ENCODE peak calls at places on chromosome 21, in four cellular contexts. N is retinal pigment epithelial cell; M is stimulated activated CD4-positive, alpha-beta T cell treated with anti-CD3 and anti-CD28 coated beads, Interleukin-2, amount 100 ng/mL, for 24 hours; I is activated CD8-positive, alpha-beta T cell treated with anti-CD3 and anti-CD28 coated beads for 36 hours. P is an unnamed sample.

GRCh38 chr21:23394458-23394857 is 2212.8 kb downstream of the MRPL39 start:
- DNase-seq in N (no peak), M (no peak), I (no peak), P (no peak)

GRCh38 chr21:35508389-35508888 is 459.3 kb upstream of the RUNX1 start:
- DNase-seq in N (no peak), M (no peak), I (peak), P (peak)

GRCh38 chr21:36232641-36233040 is 76.0 kb downstream of the DOP1B start:
- DNase-seq in N (no peak), M (no peak), I (no peak), P (no peak)

GRCh38 chr21:40967771-40968170 is 120.8 kb upstream of the DSCAM start:
- DNase-seq in N (no peak), M (no peak), I (no peak), P (no peak)

GRCh38 chr21:34174470-34174869 is 101.1 kb downstream of the MRPS6 start:
- DNase-seq in N (no peak), M (no peak), I (no peak), P (no peak)

GRCh38 chr21:43005635-43006034 is 31.3 kb downstream of the PKNOX1 start:
- DNase-seq in N (no peak), M (no peak), I (no peak), P (no peak)

GRCh38 chr21:29738730-29739129 is 201.1 kb downstream of the GRIK1 start:
- DNase-seq in N (no peak), M (no peak), I (no peak), P (no peak)

GRCh38 chr21:23789864-23790263 is 1817.4 kb downstream of the MRPL39 start:
- DNase-seq in N (no peak), M (no peak), I (no peak), P (no peak)

P was measured in activated CD4-positive, alpha-beta T cell treated with anti-CD3 and anti-CD28 coated beads for 48 hours.